ENCODE peak calls at places on chromosomes 3 and 15, in five cellular contexts. T is transverse colon, V is left ventricle myocardium inferior, O is H9, Q is tibial artery. X is an unnamed sample. For H3K4me1, the result is how much of the 10 kb centered on the place peaks cover.

GRCh38 chr15:25238716-25239470 is 199.9 kb downstream of the UBE3A start:
- DNase-seq in T (no peak), V (peak), O (no peak), Q (no peak), X (peak)

GRCh38 chr3:61562042-61562809 is 855 bp downstream of the PTPRG start:
- DNase-seq in T (peak), V (peak), O (no peak), Q (peak), X (peak)

GRCh38 chr15:80619677-80620076 is 75.4 kb upstream of the ABHD17C start:
- DNase-seq in T (no peak), V (no peak), O (no peak), Q (no peak), X (no peak)

GRCh38 chr3:187318819-187319616 is 27.5 kb upstream of the MASP1 start:
- DNase-seq in T (peak), V (no peak), O (peak), Q (peak), X (no peak)

GRCh38 chr3:118886708-118887107 is 147.9 kb downstream of the IGSF11 start:
- DNase-seq in T (no peak), V (no peak), O (no peak), Q (no peak), X (no peak)

GRCh38 chr15:54159044-54159443 is 180.8 kb downstream of the UNC13C start:
- DNase-seq in T (no peak), V (no peak), O (no peak), Q (no peak), X (no peak)

GRCh38 chr3:39205131-39205530 is 12.7 kb upstream of the XIRP1 start:
- DNase-seq in T (no peak), V (no peak), O (no peak), Q (no peak), X (no peak)

GRCh38 chr15:100559330-100559729 is 30.6 kb upstream of the CERS3 start:
- DNase-seq in T (peak), V (no peak), O (no peak), Q (peak), X (no peak)

GRCh38 chr15:94286581-94286980 is 55.2 kb downstream of the MCTP2 start:
- DNase-seq in T (no peak), V (no peak), O (no peak), Q (no peak), X (no peak)

GRCh38 chr3:78825858-78826215 is 942.0 kb downstream of the ROBO1 start:
- DNase-seq in T (no peak), V (no peak), O (no peak), Q (no peak), X (no peak)

GRCh38 chr3:78830466-78830865 is 937.3 kb downstream of the ROBO1 start:
- DNase-seq in T (no peak), V (no peak), O (no peak), Q (no peak), X (no peak)

GRCh38 chr3:78827618-78828017 is 940.2 kb downstream of the ROBO1 start:
- DNase-seq in T (no peak), V (no peak), O (no peak), Q (no peak), X (no peak)

GRCh38 chr3:78832785-78833204 is 935.0 kb downstream of the ROBO1 start:
- DNase-seq in T (no peak), V (no peak), O (no peak), Q (no peak), X (no peak)

DNA sequence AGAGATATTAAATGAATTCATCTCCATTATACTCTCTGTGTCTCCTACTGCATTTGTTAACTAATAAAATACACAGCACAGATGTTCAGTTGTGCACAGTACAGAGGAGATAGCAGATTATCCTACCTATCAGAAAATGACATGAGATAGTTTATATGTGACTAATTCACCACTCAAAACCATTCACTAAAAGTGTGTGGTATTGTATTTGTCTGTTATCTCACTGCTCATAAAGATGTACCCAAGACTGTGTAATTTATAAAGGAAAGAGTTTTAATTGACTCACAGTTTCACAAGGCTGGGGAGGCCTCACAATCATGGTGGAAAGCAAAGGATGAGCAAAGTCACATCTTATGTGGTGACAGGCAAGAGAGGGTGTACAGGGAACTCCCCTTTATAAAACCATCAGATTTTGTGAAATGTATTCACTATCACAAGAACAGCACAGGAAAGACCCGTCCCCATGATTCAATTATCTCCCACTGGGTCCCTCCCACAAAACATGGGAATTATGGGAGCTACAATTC is 936.3 kb downstream of the ROBO1 start:
- DNase-seq in T (no peak), V (no peak), O (no peak), Q (no peak), X (no peak)
- H3K4me1 ChIP-seq in T (under half), V (under half), O (under half), Q (under half), X (under half)

DNA sequence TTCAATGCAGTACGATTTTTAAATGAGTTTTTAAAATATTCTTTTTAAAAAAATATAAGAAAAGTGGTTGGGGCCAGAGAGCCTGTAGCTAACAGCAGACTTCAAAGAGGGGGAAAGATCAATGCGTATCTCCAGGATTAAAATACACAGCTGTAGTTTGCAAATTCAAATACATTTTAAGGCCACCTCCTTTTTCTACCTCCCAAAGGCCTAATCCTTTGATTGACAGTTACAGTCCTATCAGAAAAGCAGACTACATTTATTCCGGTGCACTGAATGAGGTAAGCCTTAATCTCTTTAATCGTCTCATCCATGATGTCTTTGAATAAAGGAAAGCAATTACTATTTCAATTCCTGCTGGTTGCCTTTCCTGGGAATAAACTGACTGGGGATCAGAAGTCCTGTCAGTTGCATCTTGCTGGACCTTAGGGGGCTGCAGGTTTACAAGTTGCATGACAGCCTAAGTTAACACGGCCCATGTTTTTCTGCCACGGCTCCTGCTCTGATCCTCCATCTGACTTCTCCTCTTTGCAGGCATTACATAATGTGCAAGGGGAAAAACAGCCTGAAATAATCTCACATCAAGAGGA is 51.7 kb downstream of the CADPS start:
- DNase-seq in T (no peak), V (no peak), O (no peak), Q (no peak), X (no peak)
- TF ChIP-seq CTCF in T (no peak), V (no peak), O (no peak), Q (no peak), X (no peak)

GRCh38 chr3:115576325-115576724 is 47.0 kb upstream of the GAP43 start:
- DNase-seq in T (no peak), V (no peak), O (no peak), Q (no peak), X (no peak)

GRCh38 chr3:115577000-115577399 is 46.3 kb upstream of the GAP43 start:
- DNase-seq in T (no peak), V (no peak), O (no peak), Q (no peak), X (no peak)

GRCh38 chr3:115571413-115571812 is 51.9 kb upstream of the GAP43 start:
- DNase-seq in T (no peak), V (no peak), O (no peak), Q (no peak), X (no peak)
- H3K4me1 ChIP-seq in T (under half), V (under half), O (under half), Q (under half), X (under half)

GRCh38 chr3:186095584-186096061 is 13.3 kb downstream of the ETV5 start:
- DNase-seq in T (no peak), V (peak), O (no peak), Q (no peak), X (no peak)
- TF ChIP-seq CTCF in T (no peak), V (no peak), O (no peak), Q (no peak), X (no peak)

DNA sequence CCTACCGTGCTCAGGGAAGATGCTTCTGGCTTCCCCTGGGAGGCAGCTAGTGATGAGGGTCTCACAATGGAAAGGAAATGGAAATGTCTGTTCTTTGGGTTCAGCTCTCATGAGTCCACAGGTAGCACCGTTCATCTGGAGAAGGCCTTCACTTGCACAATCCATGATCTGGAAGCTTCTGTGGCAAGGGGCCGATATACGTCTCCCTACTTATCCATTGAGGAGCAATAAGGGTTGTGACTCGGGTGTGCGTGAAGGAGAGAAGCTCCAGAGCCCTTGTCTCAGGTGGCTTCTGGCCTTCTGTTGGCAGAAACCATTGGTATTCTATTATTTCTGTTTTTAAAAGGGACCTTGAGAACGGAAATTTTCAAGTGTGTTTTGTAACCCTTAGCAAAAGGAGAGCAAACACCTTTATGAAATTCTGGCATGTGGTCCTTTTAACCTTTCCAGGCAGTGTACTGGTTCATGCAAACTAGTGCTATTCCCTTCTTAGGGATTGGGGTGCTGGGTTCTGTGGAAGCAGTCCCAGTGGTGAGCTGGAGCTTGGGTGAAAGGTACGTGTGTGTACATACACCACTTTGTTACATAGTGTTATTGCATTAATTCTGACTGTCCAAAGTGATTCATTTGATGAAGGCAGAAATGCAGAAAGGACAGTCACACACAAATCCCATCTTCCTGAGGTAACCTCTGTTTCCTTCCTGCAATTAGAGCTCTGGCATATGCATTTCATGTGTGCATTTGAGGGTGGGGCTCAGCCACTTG is 32.5 kb downstream of the KLF13 start:
- DNase-seq in T (no peak), V (no peak), O (no peak), Q (no peak), X (no peak)
- H3K4me1 ChIP-seq in T (half or more), V (half or more), O (under half), Q (half or more), X (half or more)

DNA sequence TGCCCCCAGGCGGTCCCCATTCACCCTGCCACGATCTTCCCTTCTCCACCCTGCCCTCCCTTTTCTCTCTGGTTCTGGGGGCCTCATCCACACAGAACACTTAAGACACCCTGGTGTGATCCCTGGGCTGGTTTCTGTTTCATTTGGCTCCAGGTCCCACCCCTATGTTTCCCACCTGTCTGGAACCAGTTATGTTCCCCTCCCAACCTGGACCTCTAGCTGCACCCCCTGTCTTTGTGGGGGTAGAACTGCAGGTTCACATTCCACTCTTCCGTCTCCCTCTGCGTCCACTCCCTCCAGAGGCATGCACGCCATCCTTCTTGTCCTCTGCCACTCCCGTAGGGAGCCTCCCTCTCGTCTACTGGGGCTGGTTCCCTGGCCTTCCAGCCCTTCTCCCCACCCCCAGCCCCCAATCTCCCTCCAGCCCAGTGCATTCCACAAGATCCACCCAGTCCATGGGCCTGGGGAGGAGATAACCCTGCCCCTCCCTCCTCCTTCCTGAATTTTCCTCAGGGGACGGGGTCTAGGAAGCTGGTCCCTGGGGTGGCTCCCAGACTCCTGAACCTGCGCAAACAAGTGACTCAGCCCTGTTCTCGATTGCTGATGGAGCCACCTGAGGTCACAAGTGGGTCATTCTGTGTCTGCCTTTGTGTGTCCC is 73.8 kb downstream of the ABTB1 start:
- DNase-seq in T (peak), V (peak), O (no peak), Q (no peak), X (no peak)
- TF ChIP-seq CTCF in T (no peak), V (peak), O (peak), Q (no peak), X (peak)

GRCh38 chr15:69758810-69759410 is 306.3 kb downstream of the RPLP1 start:
- DNase-seq in T (peak), V (peak), O (no peak), Q (no peak), X (no peak)
- H3K4me1 ChIP-seq in T (under half), V (under half), O (under half), Q (under half), X (under half)

DNA sequence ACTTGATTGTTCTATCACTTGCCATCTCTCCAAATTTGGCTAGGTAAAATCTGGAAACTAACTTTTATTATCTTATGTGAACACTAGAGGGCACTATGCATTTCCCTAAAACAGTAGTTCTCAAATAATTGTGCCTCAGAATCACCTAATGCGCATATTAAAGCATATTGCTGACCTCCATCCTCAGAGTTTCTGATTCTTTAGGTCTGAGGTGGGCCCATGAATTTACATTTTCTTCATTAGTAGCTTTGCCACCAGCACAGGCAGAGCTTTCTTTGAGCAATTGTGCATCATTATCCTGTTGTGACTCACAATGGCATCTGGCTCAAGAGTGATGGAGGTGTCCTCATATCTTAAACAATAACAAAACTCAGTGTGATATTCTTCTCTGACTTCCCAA is 17.5 kb upstream of the BCHE start:
- DNase-seq in T (no peak), V (no peak), O (no peak), Q (no peak), X (no peak)
- TF ChIP-seq CTCF in T (peak), V (peak), O (peak), Q (peak), X (peak)